ENCODE peak calls at places on chromosome 10, in seven cellular contexts. C is HCT116, W is K562, O is SK-N-SH, Z is HepG2, Q is H1, Y is GM12878. F is an unnamed sample.

GRCh38 chr10:48493083-48493871 is 111.6 kb downstream of the ARHGAP22 start:
- DNase-seq in C (no peak), W (no peak), O (peak; percentile 73), Z (no peak), Q (peak; percentile 42), Y (no peak), F (no peak)

GRCh38 chr10:43375401-43376020 is 4.1 kb downstream of the FXYD4 start:
- DNase-seq in C (no peak), W (no peak), O (no peak), Z (no peak), Q (no peak), Y (no peak), F (no peak)

GRCh38 chr10:123146013-123146891 is 1.7 kb upstream of the HMX2 start:
- DNase-seq in C (no peak), W (no peak), O (peak; percentile 41), Z (no peak), Q (no peak), Y (no peak), F (no peak)

GRCh38 chr10:52951819-52952218 is 179.2 kb upstream of the MBL2 start:
- DNase-seq in C (no peak), W (peak; percentile 16), O (no peak), Z (peak; percentile 59), Q (peak; percentile 87), Y (no peak), F (peak; percentile 48)

GRCh38 chr10:11525503-11525902 is 85.9 kb downstream of the USP6NL start:
- DNase-seq in C (no peak), W (no peak), O (no peak), Z (no peak), Q (no peak), Y (no peak), F (no peak)

GRCh38 chr10:23157691-23158369 is 34.3 kb upstream of the PTF1A start:
- DNase-seq in C (peak; percentile 41), W (peak; percentile 55), O (peak; percentile 70), Z (peak; percentile 63), Q (no peak), Y (no peak), F (peak; percentile 39)

GRCh38 chr10:132941640-132942051 is 724 bp downstream of the CFAP46 start:
- DNase-seq in C (no peak), W (no peak), O (peak; percentile 53), Z (no peak), Q (no peak), Y (no peak), F (no peak)

GRCh38 chr10:95289921-95290421 is 832 bp downstream of the PDLIM1 start:
- DNase-seq in C (no peak), W (no peak), O (no peak), Z (no peak), Q (no peak), Y (no peak), F (no peak)

GRCh38 chr10:11610855-11611247 is 599 bp downstream of the USP6NL start:
- DNase-seq in C (no peak), W (no peak), O (no peak), Z (no peak), Q (peak; percentile 62), Y (no peak), F (peak; percentile 9)

GRCh38 chr10:62352356-62352963 is 21.7 kb upstream of the ZNF365 start:
- DNase-seq in C (no peak), W (no peak), O (no peak), Z (no peak), Q (no peak), Y (no peak), F (no peak)

GRCh38 chr10:119237722-119238436 is 30.5 kb downstream of the GRK5 start:
- DNase-seq in C (no peak), W (no peak), O (no peak), Z (no peak), Q (no peak), Y (no peak), F (no peak)

GRCh38 chr10:70549962-70550845 is 52.3 kb downstream of the PRF1 start:
- DNase-seq in C (peak; percentile 42), W (peak; percentile 82), O (peak; percentile 88), Z (peak; percentile 44), Q (peak; percentile 92), Y (peak; percentile 17), F (no peak)

GRCh38 chr10:48236199-48236621 is 38.3 kb downstream of the FRMPD2 start:
- DNase-seq in C (no peak), W (no peak), O (no peak), Z (no peak), Q (no peak), Y (no peak), F (no peak)

GRCh38 chr10:67612577-67613537 is 83.1 kb downstream of the CTNNA3 start:
- DNase-seq in C (no peak), W (no peak), O (no peak), Z (no peak), Q (no peak), Y (peak; percentile 59), F (no peak)

GRCh38 chr10:109327266-109327665 is 596.0 kb downstream of the XPNPEP1 start:
- DNase-seq in C (no peak), W (no peak), O (no peak), Z (no peak), Q (no peak), Y (no peak), F (no peak)

GRCh38 chr10:112724404-112724991 is 225.5 kb upstream of the TCF7L2 start:
- DNase-seq in C (no peak), W (no peak), O (no peak), Z (peak; percentile 24), Q (peak; percentile 41), Y (no peak), F (no peak)

GRCh38 chr10:120587061-120587460 is 130.0 kb downstream of the PLPP4 start:
- DNase-seq in C (no peak), W (no peak), O (no peak), Z (no peak), Q (no peak), Y (no peak), F (no peak)

GRCh38 chr10:94251098-94251497 is 111.6 kb downstream of the NOC3L start:
- DNase-seq in C (no peak), W (no peak), O (no peak), Z (no peak), Q (no peak), Y (no peak), F (no peak)

GRCh38 chr10:127012769-127013152 is 107.5 kb downstream of the DOCK1 start:
- DNase-seq in C (peak; percentile 18), W (no peak), O (no peak), Z (no peak), Q (no peak), Y (no peak), F (no peak)

GRCh38 chr10:58693919-58694318 is 181.2 kb downstream of the BICC1 start:
- DNase-seq in C (no peak), W (no peak), O (no peak), Z (no peak), Q (no peak), Y (no peak), F (no peak)

GRCh38 chr10:34769941-34770340 is 45.2 kb downstream of the PARD3 start:
- DNase-seq in C (no peak), W (no peak), O (no peak), Z (no peak), Q (no peak), Y (no peak), F (no peak)

GRCh38 chr10:132945894-132946255 is 3.5 kb upstream of the CFAP46 start:
- DNase-seq in C (no peak), W (no peak), O (no peak), Z (no peak), Q (no peak), Y (no peak), F (no peak)

GRCh38 chr10:12943425-12943824 is 58.1 kb downstream of the CCDC3 start:
- DNase-seq in C (no peak), W (no peak), O (no peak), Z (no peak), Q (peak; percentile 43), Y (no peak), F (no peak)
- TF ChIP-seq YY1 in C (no peak), W (no peak), O (no peak), Z (no peak), Q (peak; percentile 78), Y (no peak), F (no peak)

GRCh38 chr10:4024846-4025245 is 239.8 kb upstream of the KLF6 start:
- DNase-seq in C (no peak), W (no peak), O (no peak), Z (no peak), Q (no peak), Y (no peak), F (no peak)
- H3K4me1 ChIP-seq in C (no peaks in the 10 kb centered on the region), W (no peaks in the 10 kb centered on the region), O (no peaks in the 10 kb centered on the region), Z (no peaks in the 10 kb centered on the region), Q (no peaks in the 10 kb centered on the region), Y (no peaks in the 10 kb centered on the region), F (no peaks in the 10 kb centered on the region)

DNA sequence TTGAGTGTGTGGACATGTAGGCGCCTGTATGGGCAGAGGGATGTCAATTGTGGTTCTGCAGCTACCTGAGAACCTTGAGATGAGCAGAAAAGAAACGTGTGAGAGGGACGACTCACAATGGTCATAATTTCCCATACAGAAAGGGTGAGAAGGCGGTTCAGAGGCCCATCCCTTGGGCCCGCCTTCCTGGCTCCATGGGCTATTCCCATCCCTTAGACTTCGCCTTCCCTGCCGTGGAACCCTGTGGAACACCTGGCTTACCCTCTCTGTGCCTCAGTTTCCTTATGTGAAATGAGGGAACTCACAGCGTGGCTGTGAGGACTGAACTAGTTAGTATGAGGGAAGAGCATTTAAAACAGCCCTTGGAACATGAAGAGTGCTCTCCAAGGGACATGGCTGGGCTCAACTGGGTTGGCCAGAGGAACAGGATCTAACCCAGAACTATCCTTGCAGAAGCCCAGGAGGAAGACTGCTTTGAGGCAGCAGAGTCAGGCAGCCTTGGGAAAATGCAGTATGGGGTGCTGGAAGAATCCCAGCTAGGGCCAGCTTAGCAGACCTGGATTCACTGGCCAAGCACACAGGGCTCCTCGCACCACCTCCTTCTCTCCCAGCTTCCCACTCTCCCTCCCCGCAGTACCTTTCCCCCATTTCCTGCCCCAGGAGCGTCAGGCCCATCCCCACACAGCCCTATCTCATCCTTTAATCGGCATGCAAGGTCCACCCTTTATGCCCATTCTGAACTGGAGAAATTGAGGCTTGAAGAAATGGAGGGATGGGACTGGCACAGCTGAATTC is 11.1 kb upstream of the ZMIZ1 start:
- DNase-seq in C (no peak), W (no peak), O (peak; percentile 4), Z (no peak), Q (no peak), Y (no peak), F (no peak)
- TF ChIP-seq YY1 in C (no peak), W (no peak), O (no peak), Z (no peak), Q (no peak), Y (no peak), F (no peak)

GRCh38 chr10:28556142-28556541 is 23.2 kb downstream of the WAC start:
- DNase-seq in C (no peak), W (no peak), O (no peak), Z (no peak), Q (no peak), Y (no peak), F (no peak)
- H3K4me1 ChIP-seq in C (peaks cover 3% of the 10 kb centered on the region), W (no peaks in the 10 kb centered on the region), O (peaks cover 9% of the 10 kb centered on the region), Z (peaks cover 7% of the 10 kb centered on the region), Q (peaks cover 18% of the 10 kb centered on the region), Y (peaks cover 4% of the 10 kb centered on the region), F (peaks cover 3% of the 10 kb centered on the region)

F was measured in NT2/D1.